ENCODE peak calls at places on chromosome 7, in seven cellular contexts. V, O, M, G, A, P and J are unnamed samples.

GRCh38 chr7:77940647-77941046 is 142.1 kb downstream of the PHTF2 start:
- DNase-seq in V (peak), O (no peak), M (no peak), G (peak), A (no peak), P (peak), J (peak)

GRCh38 chr7:114922151-114922651 is 307 bp downstream of the MDFIC start:
- DNase-seq in V (peak), O (peak), M (peak), G (peak), A (peak), P (peak), J (peak)

GRCh38 chr7:124171068-124171467 is 138.2 kb upstream of the TMEM229A start:
- DNase-seq in V (peak), O (no peak), M (no peak), G (peak), A (no peak), P (peak), J (no peak)

GRCh38 chr7:81725003-81725402 is 44.8 kb downstream of the HGF start:
- DNase-seq in V (no peak), O (no peak), M (no peak), G (no peak), A (no peak), P (no peak), J (no peak)

GRCh38 chr7:35380739-35381224 is 126.9 kb upstream of the TBX20 start:
- DNase-seq in V (no peak), O (no peak), M (no peak), G (no peak), A (no peak), P (no peak), J (no peak)

GRCh38 chr7:48109848-48110663 is 21.0 kb downstream of the UPP1 start:
- DNase-seq in V (peak), O (peak), M (peak), G (peak), A (peak), P (peak), J (peak)

GRCh38 chr7:157966490-157966889 is 621.1 kb downstream of the PTPRN2 start:
- DNase-seq in V (no peak), O (no peak), M (no peak), G (no peak), A (no peak), P (no peak), J (no peak)

GRCh38 chr7:22292519-22292918 is 64.4 kb downstream of the RAPGEF5 start:
- DNase-seq in V (no peak), O (no peak), M (no peak), G (no peak), A (no peak), P (no peak), J (no peak)

GRCh38 chr7:3974329-3974728 is 673.3 kb downstream of the SDK1 start:
- DNase-seq in V (no peak), O (no peak), M (no peak), G (no peak), A (no peak), P (no peak), J (no peak)

GRCh38 chr7:80498481-80499349 is 13.1 kb downstream of the GNAT3 start:
- DNase-seq in V (no peak), O (no peak), M (no peak), G (no peak), A (no peak), P (no peak), J (no peak)

GRCh38 chr7:114628362-114628761 is 213.7 kb downstream of the FOXP2 start:
- DNase-seq in V (no peak), O (no peak), M (no peak), G (no peak), A (no peak), P (no peak), J (no peak)

GRCh38 chr7:93055543-93056107 is 62.2 kb downstream of the SAMD9 start:
- DNase-seq in V (peak), O (no peak), M (peak), G (peak), A (no peak), P (peak), J (peak)

GRCh38 chr7:148914208-148914777 is 30.2 kb upstream of the EZH2 start:
- DNase-seq in V (no peak), O (peak), M (no peak), G (no peak), A (no peak), P (no peak), J (peak)

GRCh38 chr7:70693300-70693689 is 438.6 kb upstream of the GALNT17 start:
- DNase-seq in V (no peak), O (no peak), M (no peak), G (no peak), A (no peak), P (no peak), J (no peak)

GRCh38 chr7:40283391-40283790 is 148.6 kb downstream of the SUGCT start:
- DNase-seq in V (no peak), O (no peak), M (no peak), G (no peak), A (no peak), P (no peak), J (no peak)

GRCh38 chr7:143299840-143300239 is 11.7 kb downstream of the CASP2 start:
- DNase-seq in V (peak), O (peak), M (peak), G (peak), A (peak), P (peak), J (peak)

GRCh38 chr7:127396184-127396583 is 3.7 kb upstream of the ZNF800 start:
- DNase-seq in V (no peak), O (no peak), M (no peak), G (no peak), A (no peak), P (no peak), J (peak)

GRCh38 chr7:146709628-146710027 is 593.0 kb downstream of the CNTNAP2 start:
- DNase-seq in V (no peak), O (no peak), M (no peak), G (no peak), A (no peak), P (no peak), J (no peak)

GRCh38 chr7:137895301-137896201 is 48.8 kb upstream of the DGKI start:
- DNase-seq in V (no peak), O (no peak), M (no peak), G (no peak), A (no peak), P (no peak), J (no peak)

GRCh38 chr7:37930226-37930948 is 9.9 kb downstream of the EPDR1 start:
- DNase-seq in V (no peak), O (no peak), M (no peak), G (no peak), A (no peak), P (no peak), J (no peak)

GRCh38 chr7:23622469-23622868 is 25.3 kb downstream of the CCDC126 start:
- DNase-seq in V (no peak), O (no peak), M (no peak), G (no peak), A (no peak), P (no peak), J (no peak)

GRCh38 chr7:8255680-8256656 is 6.0 kb downstream of the ICA1 start:
- DNase-seq in V (no peak), O (no peak), M (no peak), G (no peak), A (no peak), P (no peak), J (no peak)

GRCh38 chr7:8436965-8437364 is 3.6 kb downstream of the NXPH1 start:
- DNase-seq in V (no peak), O (peak), M (no peak), G (peak), A (no peak), P (peak), J (peak)

GRCh38 chr7:55128693-55129394 is 110.0 kb downstream of the EGFR start:
- DNase-seq in V (no peak), O (no peak), M (no peak), G (no peak), A (no peak), P (no peak), J (peak)

GRCh38 chr7:142889825-142890224 is 4.3 kb upstream of the TRPV6 start:
- DNase-seq in V (no peak), O (no peak), M (no peak), G (no peak), A (no peak), P (no peak), J (no peak)

GRCh38 chr7:77799078-77799964 is 748 bp downstream of the PHTF2 start:
- DNase-seq in V (peak), O (peak), M (peak), G (peak), A (peak), P (peak), J (peak)

GRCh38 chr7:6422926-6423632 is 24.7 kb downstream of the DAGLB start:
- DNase-seq in V (no peak), O (no peak), M (no peak), G (no peak), A (no peak), P (no peak), J (no peak)